ENCODE peak calls at places on chromosomes 7 and 10, in four cellular contexts. J is RWPE1; O is HT1080; E is stimulated activated effector memory CD8-positive, alpha-beta T cell treated with anti-CD3 and anti-CD28 coated beads, Interleukin-12 subunit alpha, Interleukin-12 subunit beta, amount 100 ng/mL, for 72 hours. L is an unnamed sample.

GRCh38 chr10:80468806-80469421 is 14.8 kb downstream of the TSPAN14 start:
- DNase-seq in J (no peak), O (no peak), E (no peak), L (no peak)

GRCh38 chr7:1851731-1852531 is 181.9 kb downstream of the ELFN1 start:
- DNase-seq in J (no peak), O (no peak), E (no peak), L (no peak)

GRCh38 chr10:822661-823367 is 108.7 kb downstream of the LARP4B start:
- DNase-seq in J (no peak), O (no peak), E (no peak), L (no peak)

GRCh38 chr7:31788891-31789680 is 102.1 kb downstream of the PPP1R17 start:
- DNase-seq in J (no peak), O (no peak), E (no peak), L (peak)

GRCh38 chr7:138001529-138002095 is at the start of gene CREB3L2:
- DNase-seq in J (no peak), O (peak), E (peak), L (peak)

GRCh38 chr10:68900427-68901105 is 549 bp upstream of the DDX50 start:
- DNase-seq in J (peak), O (no peak), E (no peak), L (no peak)

GRCh38 chr10:48885376-48885775 is 54.3 kb downstream of the LRRC18 start:
- DNase-seq in J (peak), O (peak), E (no peak), L (peak)

GRCh38 chr10:24462889-24463552 is 254.1 kb downstream of the KIAA1217 start:
- DNase-seq in J (no peak), O (peak), E (no peak), L (no peak)

GRCh38 chr10:61404771-61405170 is 48.4 kb downstream of the TMEM26 start:
- DNase-seq in J (no peak), O (peak), E (no peak), L (peak)

GRCh38 chr10:79346388-79347225 is 662 bp upstream of the PPIF start:
- DNase-seq in J (no peak), O (no peak), E (peak), L (no peak)

GRCh38 chr7:36047254-36047653 is 105.8 kb upstream of the EEPD1 start:
- DNase-seq in J (no peak), O (no peak), E (no peak), L (no peak)

GRCh38 chr10:130742936-130743675 is 568.4 kb downstream of the TCERG1L start:
- DNase-seq in J (no peak), O (no peak), E (no peak), L (no peak)

GRCh38 chr7:122544463-122544862 is 154.5 kb downstream of the RNF133 start:
- DNase-seq in J (no peak), O (no peak), E (no peak), L (no peak)

GRCh38 chr7:139851770-139852481 is 22.9 kb downstream of the TBXAS1 start:
- DNase-seq in J (no peak), O (no peak), E (no peak), L (no peak)

GRCh38 chr10:113431807-113432206 is 121.0 kb upstream of the HABP2 start:
- DNase-seq in J (no peak), O (no peak), E (no peak), L (no peak)

GRCh38 chr7:140625908-140626868 is 14.4 kb downstream of the DENND2A start:
- DNase-seq in J (peak), O (peak), E (no peak), L (peak)

GRCh38 chr7:2587713-2588112 is 28.9 kb downstream of the IQCE start:
- DNase-seq in J (no peak), O (no peak), E (no peak), L (no peak)

GRCh38 chr10:92265687-92266258 is 25.1 kb downstream of the CPEB3 start:
- DNase-seq in J (no peak), O (no peak), E (no peak), L (no peak)

GRCh38 chr7:129989466-129989865 is 36.7 kb upstream of the UBE2H start:
- DNase-seq in J (no peak), O (no peak), E (no peak), L (peak)

GRCh38 chr10:62046522-62047239 is 145.2 kb downstream of the ARID5B start:
- DNase-seq in J (peak), O (peak), E (peak), L (peak)

GRCh38 chr10:23367896-23368685 is 23.5 kb upstream of the C10orf67 start:
- DNase-seq in J (no peak), O (no peak), E (no peak), L (peak)

GRCh38 chr7:47941136-47941844 is 7.0 kb downstream of the PKD1L1 start:
- DNase-seq in J (peak), O (peak), E (no peak), L (peak)

GRCh38 chr7:157253850-157254249 is 83.0 kb upstream of the DNAJB6 start:
- DNase-seq in J (no peak), O (no peak), E (no peak), L (peak)

GRCh38 chr7:25732771-25733217 is 419.2 kb upstream of the NFE2L3 start:
- DNase-seq in J (no peak), O (no peak), E (no peak), L (no peak)

GRCh38 chr10:34049887-34050286 is 715.4 kb upstream of the NRP1 start:
- DNase-seq in J (peak), O (peak), E (no peak), L (peak)

GRCh38 chr7:142478479-142479220 is 220.8 kb upstream of the PRSS58 start:
- DNase-seq in J (peak), O (peak), E (no peak), L (peak)

GRCh38 chr10:102230264-102230860 is 4.3 kb downstream of the ELOVL3 start:
- DNase-seq in J (peak), O (peak), E (peak), L (peak)

GRCh38 chr7:37916673-37917660 is at the start of gene SFRP4:
- DNase-seq in J (peak), O (peak), E (peak), L (peak)

L was measured in kidney tubule cell.